ENCODE peak calls at places on chromosomes 7 and 10, in four cellular contexts. W is SK-N-SH, J is K562, Z is HepG2. B is an unnamed sample.

GRCh38 chr7:73850781-73851207 is 8.5 kb upstream of the METTL27 start:
- DNase-seq in Z (no peak), W (no peak), J (peak; percentile 62), B (no peak)

GRCh38 chr10:125266966-125267365 is 106.6 kb upstream of the CTBP2 start:
- DNase-seq in Z (no peak), J (no peak), W (no peak), B (no peak)

GRCh38 chr10:79221110-79222051 is 125.9 kb upstream of the PPIF start:
- DNase-seq in W (peak; percentile 84), Z (no peak), J (peak; percentile 53), B (no peak)

GRCh38 chr7:69773535-69774225 is 175.4 kb downstream of the AUTS2 start:
- DNase-seq in J (no peak), W (no peak), Z (no peak), B (no peak)

GRCh38 chr7:2604608-2605174 is 27.1 kb upstream of the TTYH3 start:
- DNase-seq in Z (no peak), J (no peak), W (peak; percentile 70), B (no peak)

GRCh38 chr10:67725567-67725966 is 29.6 kb upstream of the CTNNA3 start:
- DNase-seq in Z (no peak), W (no peak), J (no peak), B (no peak)

GRCh38 chr7:128422856-128423255 is 13.1 kb upstream of the IMPDH1 start:
- DNase-seq in Z (no peak), J (no peak), W (no peak), B (no peak)

GRCh38 chr7:92836489-92837213 is at the start of gene CDK6:
- DNase-seq in Z (peak; percentile 55), W (peak; percentile 79), J (peak; percentile 89), B (no peak)

GRCh38 chr10:92567952-92568600 is 5.8 kb downstream of the IDE start:
- DNase-seq in J (no peak), W (no peak), Z (no peak), B (no peak)

GRCh38 chr7:30916255-30916654 is 4.6 kb downstream of the AQP1 start:
- DNase-seq in Z (no peak), J (no peak), W (no peak), B (no peak)

GRCh38 chr7:30912986-30913671 is 1.5 kb downstream of the AQP1 start:
- DNase-seq in W (peak; percentile 82), Z (no peak), J (no peak), B (no peak)

GRCh38 chr7:30913821-30914515 is 2.3 kb downstream of the AQP1 start:
- DNase-seq in W (no peak), Z (no peak), J (peak; percentile 63), B (no peak)

GRCh38 chr7:30915751-30916150 is 4.1 kb downstream of the AQP1 start:
- DNase-seq in W (no peak), J (no peak), Z (no peak), B (no peak)

DNA sequence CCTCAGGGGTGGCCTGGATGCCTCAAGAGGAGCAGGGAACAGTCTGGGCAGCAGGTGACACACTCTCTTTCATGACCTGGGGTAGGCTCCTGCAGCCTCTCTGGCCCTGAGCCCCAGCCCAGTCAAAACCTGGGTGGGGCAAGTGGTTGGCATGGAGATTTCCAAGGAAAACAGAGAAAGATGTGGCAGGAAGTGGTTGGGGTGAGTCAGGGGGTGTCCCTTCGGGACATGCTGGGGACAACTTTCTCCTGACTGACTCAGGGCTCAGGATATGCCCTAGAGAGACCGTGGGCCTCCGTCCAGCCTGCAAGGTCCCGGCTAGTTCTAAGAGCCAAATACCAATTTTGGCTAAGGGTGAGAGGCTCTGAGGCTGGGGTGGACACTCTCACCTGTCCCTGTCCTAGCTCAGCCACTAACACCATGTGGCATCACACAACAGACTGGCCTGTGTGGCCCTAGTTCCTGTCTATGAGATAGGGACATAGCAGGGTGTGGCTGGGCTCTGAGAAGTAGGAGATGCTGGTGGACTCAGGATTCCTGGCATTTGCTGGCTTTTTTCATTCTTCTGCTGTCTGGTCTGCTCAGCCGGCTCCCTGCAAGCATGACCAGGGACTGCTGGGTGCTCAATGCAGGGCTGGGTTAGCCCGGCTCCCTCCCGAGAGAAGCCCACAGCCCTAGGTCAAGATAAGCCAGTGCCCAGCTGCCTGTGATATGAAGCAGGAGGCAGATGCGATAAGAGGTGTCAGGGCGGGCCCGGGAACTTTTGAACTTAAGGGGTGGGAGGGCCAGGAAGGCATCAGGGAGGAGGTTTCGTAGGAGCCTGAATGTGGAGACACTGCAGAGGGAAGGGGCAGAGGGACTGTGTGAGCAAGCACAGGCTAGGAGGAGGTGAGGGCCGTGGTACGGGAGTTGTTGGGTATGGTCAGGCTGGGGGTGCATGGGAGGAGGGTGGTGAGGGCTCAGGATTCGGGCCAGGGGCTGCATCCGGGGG is 3.3 kb downstream of the AQP1 start:
- DNase-seq in Z (no peak), J (peak; percentile 94), W (peak; percentile 87), B (no peak)
- H3K9ac ChIP-seq in Z (no peak overlapping the region), J (peak overlapping the region; percentile 84), W (peak overlapping the region; percentile 14), B (no peak overlapping the region)

DNA sequence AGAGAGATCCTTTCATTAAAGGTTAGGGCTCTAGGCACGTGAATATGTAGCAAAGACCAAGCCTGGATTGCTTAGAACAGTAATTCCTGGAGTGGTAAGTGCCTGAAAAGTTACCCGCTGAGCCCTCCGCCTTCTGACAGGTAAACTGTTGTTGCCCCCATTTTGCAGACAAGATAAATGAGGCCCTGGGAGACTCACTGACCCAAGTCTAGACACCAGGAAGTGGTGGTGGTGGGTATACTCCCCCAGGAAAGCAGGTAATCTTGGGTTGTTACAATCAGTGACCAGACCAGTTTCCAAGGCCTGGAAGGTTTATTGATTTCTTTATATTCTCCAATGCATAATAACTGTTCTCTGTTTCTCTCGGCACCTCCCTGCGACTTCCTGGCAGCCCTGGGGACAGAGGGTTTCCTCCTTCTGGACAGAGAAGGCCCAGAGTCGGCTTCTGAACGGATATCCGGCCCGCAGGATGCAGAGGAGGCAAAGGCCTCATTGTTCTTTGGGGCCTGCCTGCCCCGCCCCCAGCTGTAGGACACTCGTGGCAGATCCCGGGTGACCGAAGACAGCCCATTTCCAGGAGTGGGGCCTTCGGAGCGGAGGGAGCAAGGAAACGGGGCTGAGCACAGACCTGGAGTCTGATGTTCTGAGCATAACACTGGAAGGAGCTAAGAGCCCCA is 1.3 kb upstream of the GRK5 start:
- DNase-seq in J (peak; percentile 25), Z (peak; percentile 83), W (peak; percentile 47), B (no peak)
- TF ChIP-seq FOXM1 in J (no peak), Z (no peak), W (no peak), B (no peak)

DNA sequence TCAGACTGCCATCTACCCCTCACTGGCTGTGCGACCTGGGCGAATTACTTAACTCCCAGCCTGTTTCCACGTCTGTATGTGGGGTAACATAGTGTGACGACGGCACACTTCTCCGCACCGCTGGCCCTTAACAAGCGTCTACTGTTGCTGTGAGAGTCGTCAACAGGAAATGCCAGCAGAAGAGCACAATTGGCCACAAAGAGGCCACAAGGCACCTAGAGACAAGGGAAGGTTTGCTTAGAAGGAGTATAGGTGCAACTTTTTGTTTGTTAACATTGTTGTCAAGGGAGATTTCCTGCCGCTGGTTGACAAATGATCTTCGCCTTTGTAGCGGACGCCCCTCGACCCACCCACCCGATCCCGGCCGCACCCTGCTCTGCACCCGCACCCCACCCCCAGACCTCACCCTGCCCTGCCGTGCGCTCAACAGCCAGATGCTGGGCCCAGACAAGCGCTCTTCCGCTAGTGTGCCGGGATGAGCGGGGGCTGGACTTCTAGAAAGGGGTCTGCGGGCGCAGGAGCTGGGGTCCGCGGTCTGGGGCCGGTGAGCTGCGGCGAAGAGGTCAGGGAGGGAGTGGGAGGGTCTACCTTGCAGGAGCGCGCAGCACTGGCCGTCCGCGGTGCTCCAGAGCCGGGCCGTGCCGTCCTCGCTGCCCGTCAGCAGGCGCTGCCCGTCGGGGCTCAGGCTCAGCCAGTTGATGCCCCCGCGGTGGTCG is 841 bp downstream of the WDR86 start:
- DNase-seq in J (no peak), W (peak; percentile 87), Z (peak; percentile 66), B (peak; percentile 23)
- H3K9ac ChIP-seq in J (no peak overlapping the region), W (no peak overlapping the region), Z (peak overlapping the region; percentile 58), B (no peak overlapping the region)

DNA sequence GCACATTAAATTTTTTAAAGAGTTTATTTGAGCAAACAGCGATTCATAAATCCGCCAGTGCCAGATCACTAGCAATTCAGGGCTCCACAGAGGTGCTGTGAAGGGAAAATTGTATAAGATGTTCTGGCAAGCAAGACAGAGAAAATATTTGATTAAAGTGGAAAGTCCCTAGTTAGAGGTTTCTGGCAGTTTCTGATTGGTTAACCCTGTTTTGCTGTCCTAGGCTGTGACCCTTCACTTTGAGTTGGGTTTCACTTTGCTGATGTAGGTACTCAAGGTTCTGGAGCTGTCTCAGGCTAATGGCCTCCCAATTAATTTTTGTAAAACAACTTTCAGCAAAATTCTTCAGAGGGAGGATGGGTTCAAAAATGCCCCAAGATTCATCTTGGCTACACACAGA is 79.4 kb upstream of the NXPH1 start:
- DNase-seq in J (no peak), W (no peak), Z (no peak), B (no peak)
- TF ChIP-seq FOXM1 in J (no peak), W (no peak), Z (no peak), B (no peak)

GRCh38 chr10:88582806-88583583 is at the start of gene RNLS:
- DNase-seq in W (peak; percentile 2), J (peak; percentile 17), Z (no peak), B (peak; percentile 37)
- H3K9ac ChIP-seq in W (no peak within 1 kb of the TSS), J (peak within 1 kb of the TSS; percentile 71), Z (no peak within 1 kb of the TSS), B (peak within 1 kb of the TSS; percentile 86)

GRCh38 chr10:12073526-12073925 is 4.8 kb downstream of the DHTKD1 start:
- DNase-seq in W (no peak), Z (no peak), J (no peak), B (no peak)
- TF ChIP-seq FOXM1 in W (no peak), Z (no peak), J (no peak), B (no peak)

GRCh38 chr7:97003262-97004236 is 1.8 kb upstream of the DLX6 start:
- DNase-seq in Z (no peak), W (peak; percentile 34), J (no peak), B (no peak)

GRCh38 chr7:97006146-97006950 is 995 bp downstream of the DLX6 start:
- DNase-seq in Z (peak; percentile 72), W (peak; percentile 93), J (no peak), B (no peak)

GRCh38 chr7:97005764-97006145 is 402 bp downstream of the DLX6 start:
- DNase-seq in Z (peak; percentile 21), W (peak; percentile 84), J (no peak), B (no peak)

GRCh38 chr7:97004237-97004930 is 969 bp upstream of the DLX6 start:
- DNase-seq in Z (no peak), W (no peak), J (no peak), B (no peak)

GRCh38 chr7:97004931-97005763 is at the start of gene DLX6:
- DNase-seq in W (peak; percentile 99), J (no peak), Z (peak; percentile 93), B (no peak)
- H3K9ac ChIP-seq in W (no peak within 1 kb of the TSS), J (no peak within 1 kb of the TSS), Z (peak within 1 kb of the TSS; percentile 86), B (no peak within 1 kb of the TSS)

B was measured in GM12878.